ENCODE peak calls at places on chromosomes 12 and 14, in nine cellular contexts. F, H, O, X, N, T, Q, P and V are unnamed samples.

GRCh38 chr14:62126885-62127478 is 364.8 kb downstream of the SNAPC1 start:
- DNase-seq in O (no peak), X (no peak), Q (peak; percentile 74), F (no peak), N (peak; percentile 20), P (no peak), T (no peak), H (peak; percentile 55), V (no peak)

GRCh38 chr14:31834616-31835015 is 242.5 kb upstream of the ARHGAP5 start:
- DNase-seq in T (no peak), O (no peak), F (no peak), X (no peak), N (no peak), P (no peak), H (peak; percentile 31), Q (peak; percentile 58), V (no peak)

GRCh38 chr14:75011356-75012097 is 8.8 kb downstream of the EIF2B2 start:
- DNase-seq in T (no peak), N (no peak), O (no peak), F (no peak), P (no peak), Q (peak; percentile 57), H (peak; percentile 39), X (no peak), V (no peak)

GRCh38 chr14:32345311-32345771 is 16.2 kb downstream of the AKAP6 start:
- DNase-seq in N (no peak), T (no peak), Q (peak; percentile 24), X (no peak), P (no peak), F (no peak), H (no peak), O (no peak), V (no peak)

GRCh38 chr12:119020377-119021360 is 39.3 kb downstream of the SRRM4 start:
- DNase-seq in N (no peak), X (no peak), Q (no peak), H (no peak), P (no peak), F (peak; percentile 50), O (peak; percentile 19), T (no peak), V (no peak)

GRCh38 chr12:132710062-132710421 is 600 bp upstream of the PGAM5 start:
- DNase-seq in X (peak; percentile 86), H (no peak), F (no peak), T (no peak), N (no peak), P (no peak), Q (no peak), O (no peak), V (no peak)

GRCh38 chr14:72291908-72292688 is 359.9 kb downstream of the RGS6 start:
- DNase-seq in N (peak; percentile 22), F (peak; percentile 55), X (no peak), H (peak; percentile 1), T (no peak), Q (peak; percentile 62), P (no peak), O (peak; percentile 19), V (no peak)

GRCh38 chr14:52220924-52221802 is 46.3 kb upstream of the PTGDR start:
- DNase-seq in F (no peak), T (no peak), P (no peak), Q (no peak), N (no peak), H (no peak), X (no peak), O (no peak), V (no peak)

DNA sequence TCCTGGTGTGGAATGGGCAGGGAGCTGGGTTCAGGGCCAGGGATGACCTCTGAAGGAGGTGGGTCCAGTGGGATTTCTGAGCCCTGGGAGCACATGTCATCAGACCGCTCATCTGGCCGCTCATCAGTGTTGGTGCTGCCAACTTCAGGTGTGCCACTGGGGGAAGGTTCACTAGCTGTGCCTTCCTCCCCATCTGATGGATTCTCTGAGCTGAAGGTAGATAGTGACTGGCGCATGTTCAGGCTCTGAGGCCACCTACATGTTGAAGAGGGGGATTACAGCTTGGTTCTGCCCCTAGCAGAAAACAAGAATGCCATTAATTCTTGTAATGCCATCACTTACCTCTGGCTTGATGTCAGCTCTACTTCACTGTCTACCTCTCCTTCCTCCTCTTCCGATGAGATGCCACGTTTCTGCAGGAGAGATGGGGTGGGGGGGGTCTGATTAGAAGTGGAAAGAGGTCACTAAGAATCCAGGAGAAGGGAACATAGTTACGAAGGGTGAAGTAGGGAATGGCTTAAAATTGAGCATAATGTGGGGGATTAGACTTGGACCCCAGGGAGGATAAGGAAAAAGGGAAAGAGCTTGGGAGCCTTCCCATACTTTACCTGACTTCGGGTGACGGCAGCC is 17.2 kb downstream of the MAP3K12 start:
- DNase-seq in H (no peak), X (no peak), T (no peak), N (no peak), P (no peak), O (no peak), Q (no peak), F (no peak), V (no peak)
- TF ChIP-seq CTCF in H (peak; percentile 25), X (no peak), T (no peak), N (peak; percentile 28), P (no peak), O (no peak), Q (peak; percentile 23), F (peak; percentile 47), V (no peak)

GRCh38 chr12:103786201-103786600 is 54.8 kb downstream of the NT5DC3 start:
- DNase-seq in H (no peak), O (no peak), Q (no peak), F (no peak), P (no peak), X (no peak), T (no peak), N (no peak), V (no peak)

GRCh38 chr12:103782399-103782798 is 58.6 kb downstream of the NT5DC3 start:
- DNase-seq in T (no peak), N (no peak), H (no peak), P (no peak), F (no peak), Q (no peak), X (no peak), O (no peak), V (no peak)

GRCh38 chr12:103780992-103781391 is 60.0 kb downstream of the NT5DC3 start:
- DNase-seq in F (no peak), Q (no peak), N (no peak), T (no peak), O (no peak), H (no peak), X (no peak), P (no peak), V (no peak)

GRCh38 chr12:103785243-103786031 is 55.6 kb downstream of the NT5DC3 start:
- DNase-seq in Q (no peak), X (no peak), T (no peak), P (no peak), O (no peak), F (no peak), N (peak; percentile 86), H (no peak), V (no peak)

DNA sequence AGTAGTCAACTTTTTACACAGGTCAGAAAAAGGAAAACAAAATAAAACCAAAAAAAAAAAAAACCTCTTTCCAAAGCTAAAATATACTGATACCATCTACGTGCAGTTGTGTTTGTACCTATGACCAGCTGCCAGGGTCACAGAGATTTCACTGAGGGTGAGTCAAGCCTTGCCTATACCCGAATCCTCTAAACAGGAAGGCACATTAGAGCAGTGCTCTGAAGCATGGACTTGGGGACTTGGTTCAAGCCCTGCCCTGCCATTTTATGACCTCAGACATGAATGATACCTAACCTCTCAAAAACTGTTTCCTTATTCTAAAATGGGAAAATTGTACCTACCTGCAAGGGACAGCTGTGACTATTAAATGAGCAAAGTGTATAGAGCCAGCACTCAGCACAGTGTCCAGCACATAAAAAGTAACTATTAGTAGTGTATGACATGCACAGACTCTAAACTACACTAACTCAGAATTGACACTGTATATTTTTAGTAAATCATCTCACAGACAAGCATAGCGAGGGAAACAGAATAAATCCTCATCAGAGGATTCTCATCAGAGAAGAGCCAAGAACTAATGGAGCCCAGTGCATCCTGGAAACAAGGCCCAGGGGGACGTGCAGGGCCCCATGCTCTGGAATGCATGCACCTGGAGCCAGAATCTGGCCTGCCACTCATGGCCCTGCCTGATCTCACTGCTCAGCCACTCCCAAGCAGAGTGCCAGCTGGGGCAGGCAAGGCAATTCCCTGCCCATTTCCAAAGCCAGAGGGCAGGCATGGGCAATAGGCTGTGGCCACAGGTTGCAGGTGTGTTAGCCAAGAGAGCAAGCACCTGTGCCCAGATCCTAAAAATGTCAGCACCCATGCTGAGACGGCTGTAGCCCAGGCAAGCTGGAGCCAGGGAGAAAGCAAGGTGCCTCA is 57.0 kb downstream of the NT5DC3 start:
- DNase-seq in O (no peak), Q (no peak), P (no peak), N (no peak), F (no peak), X (no peak), T (no peak), H (no peak), V (no peak)
- TF ChIP-seq CTCF in O (no peak), Q (no peak), P (no peak), N (peak; percentile 41), F (no peak), X (no peak), T (no peak), H (no peak), V (no peak)

GRCh38 chr14:68896132-68896531 is 83.0 kb downstream of the ACTN1 start:
- DNase-seq in X (no peak), Q (no peak), O (no peak), H (no peak), P (no peak), N (no peak), T (no peak), F (no peak), V (no peak)
- TF ChIP-seq CTCF in X (no peak), Q (peak; percentile 54), O (no peak), H (peak; percentile 42), P (no peak), N (peak; percentile 38), T (no peak), F (peak; percentile 21), V (no peak)

GRCh38 chr14:103728141-103728540 is 12.5 kb downstream of the ZFYVE21 start:
- DNase-seq in F (no peak), O (no peak), Q (no peak), N (no peak), T (no peak), H (no peak), P (no peak), X (no peak), V (no peak)

GRCh38 chr14:103726474-103726873 is 10.9 kb downstream of the ZFYVE21 start:
- DNase-seq in F (no peak), Q (no peak), T (no peak), N (no peak), H (no peak), O (no peak), X (no peak), P (no peak), V (no peak)

GRCh38 chr14:103728721-103729120 is 13.1 kb downstream of the ZFYVE21 start:
- DNase-seq in X (no peak), T (no peak), Q (no peak), H (no peak), O (no peak), P (no peak), N (no peak), F (no peak), V (no peak)

GRCh38 chr14:103725739-103726395 is 10.3 kb downstream of the ZFYVE21 start:
- DNase-seq in N (no peak), H (no peak), Q (no peak), O (no peak), X (no peak), F (no peak), T (no peak), P (no peak), V (no peak)

DNA sequence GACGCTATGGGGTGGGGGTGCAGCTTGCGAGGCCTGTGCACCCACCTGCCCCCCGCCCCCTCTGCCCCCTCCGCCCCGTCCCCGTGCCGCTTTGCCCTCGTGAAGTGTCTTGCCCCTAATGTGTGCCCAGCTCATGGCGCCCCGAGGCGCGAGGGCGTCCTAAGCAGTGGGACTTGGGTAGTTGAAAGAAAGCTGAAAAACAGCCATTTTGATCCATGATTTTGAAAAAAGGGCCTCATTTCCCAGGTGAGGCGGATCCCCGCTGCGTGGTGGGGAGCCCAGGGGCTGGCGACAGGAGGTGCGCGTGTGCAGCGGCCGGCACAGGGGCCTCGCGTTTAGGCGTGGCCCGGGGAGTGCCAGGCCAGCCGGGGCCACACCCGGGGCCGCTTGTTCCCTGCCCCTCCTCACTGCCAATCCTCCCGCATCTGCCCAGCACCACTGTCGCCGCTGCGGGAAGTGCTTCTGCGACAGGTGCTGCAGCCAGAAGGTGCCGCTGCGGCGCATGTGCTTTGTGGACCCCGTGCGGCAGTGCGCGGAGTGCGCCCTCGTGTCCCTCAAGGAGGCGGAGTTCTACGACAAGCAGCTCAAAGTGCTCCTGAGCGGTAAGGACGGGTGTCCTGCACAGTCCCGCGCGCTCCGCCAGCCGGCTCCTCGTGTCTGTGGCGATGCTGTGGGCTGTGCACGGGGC is 11.8 kb downstream of the ZFYVE21 start:
- DNase-seq in P (no peak), F (no peak), O (no peak), Q (no peak), T (no peak), H (no peak), X (no peak), N (no peak), V (no peak)
- TF ChIP-seq CTCF in P (no peak), F (no peak), O (no peak), Q (no peak), T (no peak), H (no peak), X (no peak), N (no peak), V (no peak)